ENCODE peak calls at places on chromosome 3, in six cellular contexts. P, T, M, R, G and W are unnamed samples.
A peak's percentile ranks its signal among the peaks of the same experiment; 100 is the strongest.

GRCh38 chr3:126129408-126129891 is 45.5 kb upstream of the SLC41A3 start:
- DNase-seq in R (peak; percentile 28), M (peak; percentile 47), P (no peak), T (no peak), G (peak; percentile 27), W (no peak)

GRCh38 chr3:42051384-42052131 is 39.6 kb upstream of the TRAK1 start:
- DNase-seq in T (no peak), P (no peak), R (peak; percentile 72), G (no peak), M (no peak), W (peak; percentile 48)

GRCh38 chr3:104896624-104897023 is 470.1 kb upstream of the ALCAM start:
- DNase-seq in T (no peak), G (no peak), P (no peak), M (no peak), R (no peak), W (no peak)

GRCh38 chr3:20537234-20537633 is 351.2 kb upstream of the SGO1 start:
- DNase-seq in G (no peak), M (no peak), T (no peak), P (peak; percentile 77), R (no peak), W (no peak)

GRCh38 chr3:37221407-37221806 is 47.0 kb upstream of the LRRFIP2 start:
- DNase-seq in T (no peak), G (no peak), P (peak; percentile 83), M (no peak), R (peak; percentile 72), W (peak; percentile 91)

GRCh38 chr3:149151843-149152242 is 22.4 kb downstream of the HPS3 start:
- DNase-seq in T (no peak), M (no peak), R (peak; percentile 59), G (no peak), P (peak; percentile 78), W (no peak)

GRCh38 chr3:69948246-69948862 is 51.2 kb upstream of the SAMMSON start:
- DNase-seq in G (no peak), P (peak; percentile 30), M (no peak), T (peak; percentile 34), R (peak; percentile 61), W (peak; percentile 48)

GRCh38 chr3:128217702-128218475 is 64.6 kb downstream of the EEFSEC start:
- DNase-seq in T (peak; percentile 55), P (no peak), M (no peak), G (no peak), R (peak; percentile 74), W (no peak)

GRCh38 chr3:111227216-111227615 is 155.6 kb downstream of the NECTIN3 start:
- DNase-seq in R (peak; percentile 35), M (no peak), P (peak; percentile 56), G (no peak), T (no peak), W (peak; percentile 61)

GRCh38 chr3:13016083-13016725 is 57.0 kb downstream of the IQSEC1 start:
- DNase-seq in P (no peak), T (peak; percentile 92), M (no peak), R (no peak), G (no peak), W (no peak)

GRCh38 chr3:132892956-132893355 is 145.2 kb upstream of the TMEM108 start:
- DNase-seq in P (no peak), M (no peak), G (no peak), T (no peak), R (no peak), W (no peak)

GRCh38 chr3:186361612-186362408 is at the start of gene DGKG:
- DNase-seq in P (no peak), R (no peak), M (peak; percentile 55), T (peak; percentile 1), G (no peak), W (peak; percentile 37)

GRCh38 chr3:57826286-57826951 is 70.3 kb downstream of the SLMAP start:
- DNase-seq in P (no peak), M (no peak), R (peak; percentile 26), G (no peak), T (no peak), W (no peak)

GRCh38 chr3:11907667-11908660 is 61.3 kb upstream of the TAMM41 start:
- DNase-seq in M (no peak), T (no peak), R (peak; percentile 2), P (no peak), G (no peak), W (peak; percentile 10)

GRCh38 chr3:191290311-191291025 is 38.7 kb upstream of the CCDC50 start:
- DNase-seq in P (no peak), M (no peak), R (no peak), G (no peak), T (no peak), W (peak; percentile 2)

GRCh38 chr3:61233828-61234227 is 17.4 kb downstream of the FHIT start:
- DNase-seq in G (no peak), R (no peak), P (no peak), M (no peak), T (no peak), W (no peak)

GRCh38 chr3:133792171-133792763 is 13.3 kb upstream of the SRPRB start:
- DNase-seq in M (no peak), T (peak; percentile 63), R (peak; percentile 14), G (no peak), P (no peak), W (no peak)

GRCh38 chr3:43477600-43477999 is 144.2 kb downstream of the ANO10 start:
- DNase-seq in R (no peak), T (no peak), M (no peak), G (peak; percentile 18), P (no peak), W (peak; percentile 20)

GRCh38 chr3:167114619-167115018 is 265.5 kb downstream of the ZBBX start:
- DNase-seq in P (no peak), R (no peak), M (no peak), G (no peak), T (no peak), W (no peak)

GRCh38 chr3:50428007-50428633 is 68.8 kb upstream of the TMEM115 start:
- DNase-seq in T (no peak), R (peak; percentile 11), P (no peak), M (no peak), G (no peak), W (peak; percentile 24)

GRCh38 chr3:153293222-153293621 is 131.2 kb downstream of the RAP2B start:
- DNase-seq in M (no peak), P (peak; percentile 52), T (no peak), G (no peak), R (peak; percentile 80), W (peak; percentile 90)

DNA sequence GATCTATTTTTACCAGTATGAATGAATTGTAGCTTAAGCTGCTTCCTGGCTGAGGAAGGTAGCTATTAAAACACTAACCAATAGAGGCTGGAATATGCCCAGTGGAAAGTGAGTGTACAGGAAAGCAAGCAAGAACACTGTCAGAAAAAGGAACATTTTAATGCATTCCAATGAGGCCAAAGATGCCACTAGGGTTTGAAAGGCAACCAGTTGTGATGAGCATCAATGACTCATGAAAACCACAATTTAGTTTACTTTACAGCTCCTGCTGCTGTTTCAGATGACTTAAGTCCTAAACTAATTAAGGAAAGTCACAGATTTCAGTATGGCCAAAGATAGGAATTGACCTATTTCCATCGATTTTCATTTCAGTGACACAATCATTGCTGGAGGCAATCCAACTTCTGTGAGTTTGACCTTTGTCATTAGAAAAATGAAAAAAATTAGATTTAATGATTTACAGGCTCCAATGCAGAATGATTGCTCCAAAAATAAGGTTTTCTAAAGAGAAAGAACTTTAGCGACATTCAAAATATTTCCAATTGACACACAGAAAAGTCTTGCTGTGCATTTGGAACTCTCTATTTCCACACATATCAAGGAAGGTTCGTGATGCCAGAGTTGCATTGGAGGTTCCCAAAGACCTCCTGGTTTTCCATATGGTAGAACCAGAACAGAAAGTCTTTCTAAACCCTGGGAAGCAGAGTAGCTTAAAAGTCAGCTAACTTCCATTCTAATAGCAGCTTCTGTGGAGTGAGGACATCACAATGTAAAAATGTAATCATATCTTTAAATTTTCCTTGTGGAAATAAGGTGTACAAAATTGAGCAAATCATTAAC is 103.0 kb downstream of the SUCNR1 start:
- DNase-seq in R (peak; percentile 88), G (peak; percentile 33), T (no peak), M (no peak), P (peak; percentile 95), W (peak; percentile 87)
- TF ChIP-seq CTCF in R (no peak), G (no peak), T (no peak), M (no peak), P (no peak), W (no peak)

DNA sequence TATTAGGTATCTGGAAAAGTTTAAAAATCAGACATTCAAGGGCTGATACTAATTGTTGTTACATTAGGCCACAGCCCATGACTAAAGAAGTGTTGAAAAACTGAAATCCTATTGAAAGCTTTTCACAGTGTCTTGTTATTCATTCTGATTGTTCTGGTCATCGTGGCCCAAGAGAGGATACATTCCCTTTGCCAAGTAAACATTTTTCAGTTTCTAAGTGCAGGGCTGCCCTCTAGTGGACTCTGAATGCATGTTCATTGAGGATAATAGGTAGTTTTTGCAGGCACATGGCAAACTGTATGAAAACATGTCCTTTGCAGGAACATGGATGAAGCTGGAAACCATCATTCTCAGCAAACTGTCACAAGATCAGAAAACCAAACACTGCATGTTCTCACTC is 181.1 kb downstream of the MYRIP start:
- DNase-seq in R (peak; percentile 74), T (peak; percentile 56), G (no peak), M (peak; percentile 28), P (peak; percentile 56), W (peak; percentile 64)
- TF ChIP-seq CTCF in R (peak; percentile 61), T (peak; percentile 84), G (no peak), M (peak; percentile 37), P (peak; percentile 61), W (peak; percentile 63)

GRCh38 chr3:156271995-156272719 is 151.8 kb downstream of the KCNAB1 start:
- DNase-seq in R (no peak), G (no peak), M (no peak), T (no peak), P (no peak), W (no peak)
- TF ChIP-seq CTCF in R (no peak), G (no peak), M (no peak), T (no peak), P (no peak), W (no peak)

GRCh38 chr3:66413151-66413751 is 87.6 kb downstream of the LRIG1 start:
- DNase-seq in M (no peak), T (no peak), P (peak; percentile 82), R (peak; percentile 29), G (no peak), W (peak; percentile 42)
- TF ChIP-seq CTCF in M (no peak), T (no peak), P (peak; percentile 13), R (no peak), G (no peak), W (no peak)

GRCh38 chr3:10160346-10160745 is 4.4 kb upstream of the IRAK2 start:
- DNase-seq in P (no peak), M (no peak), T (no peak), G (no peak), R (no peak), W (no peak)

GRCh38 chr3:10164546-10165393 is at the start of gene IRAK2:
- DNase-seq in M (peak; percentile 78), R (peak; percentile 61), T (peak; percentile 68), G (peak; percentile 59), P (peak; percentile 44), W (peak; percentile 66)

GRCh38 chr3:10162147-10162546 is 2.6 kb upstream of the IRAK2 start:
- DNase-seq in P (no peak), G (no peak), T (peak; percentile 45), M (no peak), R (no peak), W (no peak)

GRCh38 chr3:10157015-10157414 is 7.7 kb upstream of the IRAK2 start:
- DNase-seq in T (no peak), P (no peak), R (no peak), G (no peak), M (no peak), W (no peak)

DNA sequence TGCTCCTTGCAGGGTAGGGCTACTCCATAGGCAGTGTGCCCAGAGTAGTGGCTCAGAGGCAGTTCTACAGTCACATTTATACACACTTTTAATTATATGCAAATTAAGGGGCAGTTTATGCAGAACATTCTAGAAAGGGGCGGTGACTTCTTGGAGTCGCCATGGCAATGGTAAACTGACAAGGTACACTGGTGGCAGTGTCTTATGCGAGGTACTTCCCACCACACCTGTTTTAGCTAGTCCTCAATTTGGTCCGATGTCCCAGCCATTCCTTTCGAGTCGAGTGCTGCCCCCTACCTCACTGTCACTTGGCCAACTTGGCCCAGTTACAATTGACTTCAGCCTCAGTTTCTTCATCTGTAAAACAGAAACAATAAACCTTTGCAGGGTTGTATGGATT is 3.8 kb upstream of the IRAK2 start:
- DNase-seq in R (no peak), M (no peak), P (no peak), T (no peak), G (no peak), W (no peak)
- TF ChIP-seq CTCF in R (no peak), M (no peak), P (no peak), T (peak; percentile 40), G (no peak), W (no peak)